ENCODE peak calls at places on chromosomes 16 and 17, in five cellular contexts. K is K562, J is GM12878, Z is SK-N-SH, N is HepG2. R is an unnamed sample.

GRCh38 chr16:23368469-23368868 is 66.4 kb downstream of the SCNN1B start:
- DNase-seq in K (no peak), J (no peak), Z (no peak), N (no peak), R (no peak)

GRCh38 chr17:55285340-55286301 is 20.9 kb downstream of the HLF start:
- DNase-seq in K (no peak), J (no peak), Z (no peak), N (peak; percentile 99), R (no peak)

GRCh38 chr16:12804395-12804794 is 708 bp upstream of the CPPED1 start:
- DNase-seq in K (no peak), J (no peak), Z (no peak), N (no peak), R (no peak)

GRCh38 chr17:68182940-68183551 is 64.8 kb upstream of the AMZ2 start:
- DNase-seq in K (peak; percentile 20), J (no peak), Z (no peak), N (peak; percentile 38), R (no peak)

GRCh38 chr17:48577330-48577945 is 712 bp downstream of the HOXB4 start:
- DNase-seq in K (no peak), J (no peak), Z (no peak), N (no peak), R (no peak)

GRCh38 chr17:77528516-77529327 is 388.0 kb downstream of the SEC14L1 start:
- DNase-seq in K (no peak), J (no peak), Z (peak; percentile 95), N (no peak), R (peak; percentile 73)

GRCh38 chr17:79162012-79162577 is 87.5 kb downstream of the ENGASE start:
- DNase-seq in K (no peak), J (no peak), Z (peak; percentile 85), N (no peak), R (no peak)

GRCh38 chr17:45986056-45986455 is 13.0 kb upstream of the STH start:
- DNase-seq in K (no peak), J (no peak), Z (no peak), N (no peak), R (no peak)

GRCh38 chr16:53220585-53220984 is 165.8 kb downstream of the CHD9 start:
- DNase-seq in K (peak; percentile 20), J (no peak), Z (peak; percentile 7), N (peak; percentile 20), R (no peak)

GRCh38 chr16:1787322-1788094 is 4.7 kb downstream of the NUBP2 start:
- DNase-seq in K (no peak), J (no peak), Z (no peak), N (no peak), R (no peak)

GRCh38 chr17:77543779-77544178 is 403.0 kb downstream of the SEC14L1 start:
- DNase-seq in K (no peak), J (no peak), Z (no peak), N (no peak), R (no peak)

GRCh38 chr17:73166731-73167581 is 2.1 kb downstream of the SSTR2 start:
- DNase-seq in K (no peak), J (no peak), Z (no peak), N (no peak), R (no peak)
- TF ChIP-seq FOXM1 in K (no peak), J (no peak), Z (no peak), N (no peak), R (no peak)

DNA sequence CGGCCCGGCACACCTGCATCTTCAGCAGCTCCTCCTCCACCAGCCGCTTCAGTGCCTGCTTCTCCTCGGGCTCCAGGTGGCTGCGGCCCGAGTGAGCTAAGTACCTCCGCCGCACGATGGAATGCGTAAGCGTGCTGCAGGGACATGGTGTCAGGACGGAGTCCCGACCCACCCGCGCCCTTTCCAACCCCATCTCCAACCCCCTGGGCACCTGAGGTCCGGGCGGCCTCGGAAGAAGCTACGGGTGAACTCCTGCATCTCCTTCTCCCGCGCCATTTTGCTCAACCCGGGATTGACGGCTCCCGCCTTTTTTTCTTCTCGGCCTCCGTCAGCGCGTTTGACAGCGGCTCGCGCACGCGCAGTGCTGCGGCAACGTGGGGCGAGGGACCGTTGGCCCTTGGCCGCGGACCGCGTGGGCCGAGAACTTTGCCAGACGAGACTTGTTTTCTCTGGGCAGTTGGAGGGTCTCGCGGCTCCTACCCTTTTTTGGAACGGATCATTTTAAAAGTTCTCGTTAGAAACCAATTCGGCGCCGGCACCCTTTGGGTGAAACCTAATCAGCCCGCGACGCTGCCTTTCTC is at the start of gene HIRIP3:
- DNase-seq in K (peak; percentile 79), J (peak; percentile 35), Z (peak; percentile 94), N (peak; percentile 66), R (peak; percentile 96)
- TF ChIP-seq FOXM1 in K (peak; percentile 24), J (no peak), Z (no peak), N (peak; percentile 23), R (no peak)

GRCh38 chr17:3805581-3805980 is 4.6 kb upstream of the ITGAE start:
- DNase-seq in K (no peak), J (no peak), Z (no peak), N (no peak), R (no peak)
- TF ChIP-seq FOXM1 in K (no peak), J (no peak), Z (no peak), N (no peak), R (no peak)

DNA sequence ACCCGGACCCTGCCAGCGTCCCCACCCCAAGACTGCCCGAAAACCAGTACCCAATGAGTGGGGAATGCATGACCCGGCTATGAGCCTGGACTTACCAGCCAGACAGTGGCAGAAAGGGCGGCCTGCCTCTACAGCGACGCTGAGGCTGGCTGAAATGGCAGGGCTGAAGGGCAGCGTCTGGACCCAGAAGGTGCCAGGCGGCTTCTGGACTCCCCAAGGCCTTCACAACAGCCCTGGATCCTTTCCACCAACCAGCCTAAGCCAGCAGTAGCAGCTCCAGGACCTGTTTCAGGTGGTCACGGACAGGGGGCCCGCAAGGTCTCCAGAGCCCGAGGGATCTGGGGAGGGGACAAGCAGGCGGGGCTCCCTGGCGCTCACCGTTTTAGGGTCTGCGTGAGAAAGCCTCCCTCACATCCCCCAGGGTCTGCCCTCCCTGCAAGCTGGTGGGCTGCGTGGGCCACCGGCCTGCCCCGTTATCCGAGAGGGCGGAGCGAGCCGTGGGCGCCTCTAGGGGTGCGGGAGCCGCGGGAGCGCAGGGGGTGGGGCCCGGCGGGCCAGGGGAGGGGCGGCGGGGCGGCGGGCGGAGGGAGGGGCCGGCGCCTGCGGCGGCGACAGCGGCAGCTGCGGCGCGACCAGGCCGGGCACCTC is at the start of gene RIPOR1:
- DNase-seq in K (peak; percentile 97), J (no peak), Z (peak; percentile 94), N (peak; percentile 45), R (peak; percentile 67)
- TF ChIP-seq FOXM1 in K (no peak), J (no peak), Z (no peak), N (no peak), R (no peak)

GRCh38 chr16:75080205-75081029 is 36.2 kb downstream of the LDHD start:
- DNase-seq in K (no peak), J (no peak), Z (no peak), N (no peak), R (no peak)
- TF ChIP-seq FOXM1 in K (no peak), J (no peak), Z (no peak), N (no peak), R (no peak)

GRCh38 chr17:71850792-71851191 is 270.0 kb upstream of the SOX9 start:
- DNase-seq in K (no peak), J (no peak), Z (no peak), N (no peak), R (no peak)

GRCh38 chr17:71849783-71850768 is 270.7 kb upstream of the SOX9 start:
- DNase-seq in K (no peak), J (no peak), Z (no peak), N (no peak), R (no peak)

GRCh38 chr17:71855000-71855399 is 265.8 kb upstream of the SOX9 start:
- DNase-seq in K (no peak), J (no peak), Z (peak; percentile 81), N (no peak), R (no peak)
- TF ChIP-seq FOXM1 in K (no peak), J (no peak), Z (no peak), N (no peak), R (no peak)

GRCh38 chr17:20213429-20213828 is 204.3 kb downstream of the SPECC1 start:
- DNase-seq in K (no peak), J (no peak), Z (no peak), N (no peak), R (no peak)
- TF ChIP-seq FOXM1 in K (no peak), J (no peak), Z (no peak), N (no peak), R (no peak)

GRCh38 chr17:57033296-57033695 is 51.8 kb upstream of the AKAP1 start:
- DNase-seq in K (no peak), J (no peak), Z (no peak), N (no peak), R (no peak)
- TF ChIP-seq FOXM1 in K (no peak), J (no peak), Z (no peak), N (no peak), R (no peak)